ENCODE peak calls at places on chromosomes 2 and 18, in ten cellular contexts. Z is PC-9, V is neural crest cell, U is tibial nerve, J is MM.1S, B is cardiac muscle cell, S is prostate gland, X is tibial artery, N is WTC11, Y is AG09319. D is an unnamed sample.

GRCh38 chr2:237042101-237042500 is 43.6 kb upstream of the COPS8 start:
- DNase-seq in Z (no peak), V (no peak), U (no peak), J (no peak), B (no peak), S (no peak), X (no peak), N (no peak), Y (no peak), D (no peak)

GRCh38 chr18:11676867-11677266 is 12.2 kb upstream of the GNAL start:
- DNase-seq in Z (no peak), V (no peak), U (no peak), J (no peak), B (no peak), S (no peak), X (peak), N (no peak), Y (no peak), D (no peak)

GRCh38 chr18:26082475-26082874 is 7.9 kb downstream of the SS18 start:
- DNase-seq in Z (no peak), V (no peak), U (no peak), J (no peak), B (no peak), S (no peak), X (no peak), N (no peak), Y (no peak), D (no peak)

GRCh38 chr2:221562226-221562625 is 9.9 kb downstream of the EPHA4 start:
- DNase-seq in Z (no peak), V (no peak), U (no peak), J (no peak), B (no peak), S (no peak), X (no peak), N (no peak), Y (no peak), D (no peak)

GRCh38 chr2:190649798-190650390 is 1.0 kb downstream of the NAB1 start:
- DNase-seq in Z (no peak), V (no peak), U (no peak), J (no peak), B (peak), S (no peak), X (no peak), N (no peak), Y (no peak), D (no peak)

GRCh38 chr18:74598350-74599001 is 806 bp downstream of the ZNF407 start:
- DNase-seq in Z (peak), V (peak), U (peak), J (peak), B (peak), S (peak), X (peak), N (peak), Y (no peak), D (peak)

GRCh38 chr2:158097481-158097880 is 4.2 kb upstream of the UPP2 start:
- DNase-seq in Z (no peak), V (no peak), U (no peak), J (no peak), B (no peak), S (no peak), X (no peak), N (no peak), Y (no peak), D (no peak)

GRCh38 chr18:38307919-38308318 is 742.3 kb upstream of the CELF4 start:
- DNase-seq in Z (no peak), V (no peak), U (no peak), J (no peak), B (no peak), S (no peak), X (no peak), N (no peak), Y (no peak), D (no peak)

GRCh38 chr2:42977236-42978174 is 185.1 kb upstream of the HAAO start:
- DNase-seq in Z (no peak), V (no peak), U (no peak), J (no peak), B (no peak), S (peak), X (peak), N (no peak), Y (no peak), D (no peak)

GRCh38 chr2:84701880-84702279 is 179.0 kb downstream of the TRABD2A start:
- DNase-seq in Z (no peak), V (no peak), U (no peak), J (no peak), B (no peak), S (no peak), X (no peak), N (no peak), Y (peak), D (no peak)

GRCh38 chr2:69387770-69388481 is 899 bp upstream of the GFPT1 start:
- DNase-seq in Z (no peak), V (no peak), U (no peak), J (no peak), B (peak), S (no peak), X (no peak), N (no peak), Y (no peak), D (no peak)

GRCh38 chr2:1743396-1744150 is 742 bp downstream of the PXDN start:
- DNase-seq in Z (peak), V (peak), U (no peak), J (no peak), B (peak), S (no peak), X (no peak), N (peak), Y (no peak), D (peak)

GRCh38 chr18:3075491-3075890 is 62.5 kb upstream of the LPIN2 start:
- DNase-seq in Z (no peak), V (no peak), U (no peak), J (no peak), B (no peak), S (no peak), X (no peak), N (no peak), Y (no peak), D (no peak)

GRCh38 chr2:231212329-231212845 is 14.0 kb downstream of the ARMC9 start:
- DNase-seq in Z (no peak), V (no peak), U (no peak), J (no peak), B (no peak), S (no peak), X (peak), N (no peak), Y (no peak), D (no peak)

GRCh38 chr2:238771193-238771592 is 76.7 kb upstream of the TWIST2 start:
- DNase-seq in Z (no peak), V (no peak), U (peak), J (no peak), B (no peak), S (no peak), X (no peak), N (no peak), Y (no peak), D (no peak)

GRCh38 chr2:175855794-175856453 is 146.1 kb downstream of the LNPK start:
- DNase-seq in Z (peak), V (no peak), U (no peak), J (no peak), B (peak), S (no peak), X (peak), N (no peak), Y (no peak), D (no peak)

GRCh38 chr2:240933048-240933965 is 27.2 kb downstream of the CROCC2 start:
- DNase-seq in Z (no peak), V (no peak), U (peak), J (no peak), B (no peak), S (no peak), X (peak), N (peak), Y (no peak), D (peak)

GRCh38 chr2:230874876-230875275 is 10.1 kb downstream of the ITM2C start:
- DNase-seq in Z (no peak), V (no peak), U (no peak), J (no peak), B (no peak), S (no peak), X (no peak), N (no peak), Y (no peak), D (no peak)

GRCh38 chr2:127649100-127649611 is 3.2 kb downstream of the GPR17 start:
- DNase-seq in Z (no peak), V (no peak), U (no peak), J (no peak), B (no peak), S (peak), X (no peak), N (no peak), Y (no peak), D (no peak)

GRCh38 chr2:19819097-19820065 is 82.4 kb downstream of the TTC32 start:
- DNase-seq in Z (peak), V (no peak), U (no peak), J (no peak), B (peak), S (no peak), X (no peak), N (no peak), Y (no peak), D (no peak)
- TF ChIP-seq CTCF in Z (no peak), V (no peak), U (no peak), J (no peak), B (no peak), S (no peak), X (no peak), N (no peak), Y (no peak), D (no peak)

GRCh38 chr2:40554665-40555294 is 102.9 kb upstream of the SLC8A1 start:
- DNase-seq in Z (peak), V (peak), U (peak), J (peak), B (peak), S (peak), X (peak), N (peak), Y (no peak), D (peak)
- TF ChIP-seq CTCF in Z (peak), V (peak), U (peak), J (peak), B (peak), S (peak), X (peak), N (peak), Y (peak), D (peak)

GRCh38 chr2:203894262-203894661 is 26.7 kb downstream of the CTLA4 start:
- DNase-seq in Z (no peak), V (no peak), U (no peak), J (no peak), B (no peak), S (no peak), X (no peak), N (no peak), Y (no peak), D (no peak)
- TF ChIP-seq CTCF in Z (no peak), V (no peak), U (no peak), J (no peak), B (no peak), S (no peak), X (no peak), N (no peak), Y (no peak), D (no peak)

GRCh38 chr2:218895758-218896500 is 15.3 kb downstream of the WNT10A start:
- DNase-seq in Z (peak), V (no peak), U (no peak), J (no peak), B (no peak), S (no peak), X (no peak), N (no peak), Y (no peak), D (no peak)

GRCh38 chr2:218897394-218898108 is 16.9 kb downstream of the WNT10A start:
- DNase-seq in Z (no peak), V (no peak), U (no peak), J (peak), B (no peak), S (no peak), X (no peak), N (no peak), Y (no peak), D (no peak)

GRCh38 chr2:218895326-218895725 is 14.7 kb downstream of the WNT10A start:
- DNase-seq in Z (peak), V (no peak), U (no peak), J (no peak), B (no peak), S (no peak), X (no peak), N (no peak), Y (no peak), D (no peak)

GRCh38 chr2:218898109-218898878 is 17.6 kb downstream of the WNT10A start:
- DNase-seq in Z (peak), V (peak), U (peak), J (peak), B (peak), S (peak), X (peak), N (peak), Y (no peak), D (peak)

DNA sequence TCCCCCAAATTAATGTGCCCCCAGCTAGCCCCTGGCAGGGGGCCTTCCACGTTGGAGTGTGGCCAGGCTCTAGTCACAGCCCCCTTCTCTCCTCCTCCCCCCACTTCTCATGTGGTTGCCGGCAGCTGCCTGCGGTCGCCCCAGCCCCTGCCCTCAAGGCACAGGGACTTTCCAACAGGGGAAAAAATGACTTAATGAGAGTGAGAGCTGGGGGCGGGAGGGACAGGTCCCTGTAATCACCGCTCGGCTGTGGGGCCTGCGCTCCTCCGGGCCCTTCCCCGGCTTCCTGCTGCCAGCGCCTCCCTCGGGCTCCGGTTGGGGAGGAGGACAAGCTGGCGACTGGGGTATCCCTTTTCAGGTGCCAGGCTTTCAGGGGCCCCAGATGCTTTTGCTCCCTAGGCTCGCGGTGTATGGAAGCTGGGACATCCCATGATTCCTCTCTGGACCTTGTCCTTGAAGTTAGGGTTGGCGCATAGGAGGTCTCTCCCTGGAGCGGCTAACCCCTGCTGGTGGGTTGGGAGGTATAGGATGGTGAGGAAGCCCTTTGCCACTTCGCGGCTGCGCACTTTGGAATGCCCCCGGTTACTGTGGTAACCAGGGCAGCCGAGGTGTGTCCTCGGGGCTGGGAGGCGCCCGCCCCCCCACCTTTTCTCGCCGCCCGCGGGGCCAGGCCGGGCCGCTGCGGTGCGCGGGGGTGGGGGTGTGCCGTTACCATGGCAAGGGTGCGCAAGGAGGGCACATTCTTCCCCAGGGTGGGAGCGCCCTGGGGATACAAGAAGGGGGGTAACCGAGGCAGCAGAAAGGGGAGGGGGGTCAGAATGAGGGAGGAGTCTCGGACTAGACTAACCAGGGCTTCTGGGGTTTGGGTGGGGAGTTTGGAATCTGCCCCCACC is 16.1 kb downstream of the WNT10A start:
- DNase-seq in Z (peak), V (no peak), U (no peak), J (peak), B (no peak), S (no peak), X (no peak), N (no peak), Y (no peak), D (no peak)
- TF ChIP-seq CTCF in Z (no peak), V (peak), U (no peak), J (no peak), B (peak), S (no peak), X (no peak), N (no peak), Y (no peak), D (peak)

GRCh38 chr2:181104512-181105121 is 124.2 kb downstream of the UBE2E3 start:
- DNase-seq in Z (peak), V (peak), U (peak), J (peak), B (peak), S (peak), X (no peak), N (no peak), Y (peak), D (no peak)
- TF ChIP-seq CTCF in Z (peak), V (peak), U (peak), J (peak), B (peak), S (peak), X (peak), N (peak), Y (peak), D (peak)

GRCh38 chr2:12804141-12804857 is 87.6 kb downstream of the TRIB2 start:
- DNase-seq in Z (no peak), V (no peak), U (no peak), J (no peak), B (no peak), S (no peak), X (no peak), N (no peak), Y (no peak), D (no peak)
- TF ChIP-seq CTCF in Z (no peak), V (no peak), U (no peak), J (no peak), B (no peak), S (no peak), X (no peak), N (no peak), Y (no peak), D (no peak)

GRCh38 chr18:41395695-41396094 is 559.3 kb upstream of the PIK3C3 start:
- DNase-seq in Z (no peak), V (no peak), U (no peak), J (no peak), B (no peak), S (no peak), X (no peak), N (no peak), Y (no peak), D (no peak)
- TF ChIP-seq CTCF in Z (no peak), V (peak), U (no peak), J (no peak), B (peak), S (no peak), X (no peak), N (no peak), Y (no peak), D (peak)

GRCh38 chr2:36238126-36238525 is 117.5 kb upstream of the CRIM1 start:
- DNase-seq in Z (no peak), V (no peak), U (no peak), J (no peak), B (no peak), S (no peak), X (no peak), N (no peak), Y (no peak), D (no peak)
- TF ChIP-seq CTCF in Z (no peak), V (no peak), U (no peak), J (no peak), B (no peak), S (no peak), X (no peak), N (no peak), Y (no peak), D (no peak)